ENCODE peak calls at places on chromosomes 7 and 10, in ten cellular contexts. U is K562, M is HepG2, W is A549, K is GM12878, H is sigmoid colon, R is esophagus muscularis mucosa, X is SK-N-SH, O is H1, T is ovary. Q is an unnamed sample.

GRCh38 chr10:12350167-12350872 is 973 bp downstream of the CAMK1D start:
- DNase-seq in K (no peak), M (peak; percentile 29), W (peak; percentile 51), H (peak; percentile 72), X (peak; percentile 62), U (no peak), R (no peak), T (no peak), O (no peak), Q (peak; percentile 90)

GRCh38 chr7:158083526-158084310 is 503.9 kb downstream of the PTPRN2 start:
- DNase-seq in U (no peak), K (no peak), M (no peak), R (no peak), T (no peak), O (no peak), H (peak; percentile 40), X (no peak), W (no peak), Q (no peak)

GRCh38 chr7:67813621-67814292 is 817.1 kb downstream of the TYW1 start:
- DNase-seq in H (no peak), R (no peak), O (no peak), U (no peak), X (no peak), W (no peak), K (no peak), M (no peak), T (no peak), Q (no peak)

GRCh38 chr10:2494386-2494785 is 573.0 kb upstream of the PFKP start:
- DNase-seq in H (no peak), U (no peak), W (no peak), R (no peak), O (no peak), M (no peak), K (no peak), X (no peak), T (no peak), Q (no peak)

GRCh38 chr7:8217200-8218068 is 44.5 kb downstream of the ICA1 start:
- DNase-seq in R (no peak), M (peak; percentile 51), W (peak; percentile 39), T (no peak), O (no peak), U (peak; percentile 40), X (peak; percentile 28), H (no peak), K (peak; percentile 43), Q (no peak)

GRCh38 chr10:33345236-33345635 is 10.8 kb upstream of the NRP1 start:
- DNase-seq in T (no peak), X (peak; percentile 39), K (no peak), H (no peak), U (no peak), W (no peak), R (no peak), M (no peak), O (no peak), Q (no peak)

GRCh38 chr10:71713135-71714040 is 6.2 kb downstream of the C10orf105 start:
- DNase-seq in X (no peak), O (no peak), T (peak; percentile 92), R (peak; percentile 97), M (no peak), H (peak; percentile 96), U (peak; percentile 63), W (no peak), K (no peak), Q (peak; percentile 74)

GRCh38 chr10:29714096-29714874 is 79.5 kb upstream of the SVIL start:
- DNase-seq in U (no peak), X (no peak), M (no peak), O (no peak), H (no peak), R (no peak), W (peak; percentile 63), T (no peak), K (no peak), Q (no peak)

GRCh38 chr7:43626695-43627094 is 43.8 kb downstream of the STK17A start:
- DNase-seq in O (no peak), U (no peak), R (no peak), H (no peak), M (no peak), W (no peak), T (no peak), K (no peak), X (no peak), Q (no peak)

GRCh38 chr7:43625453-43625852 is 42.5 kb downstream of the STK17A start:
- DNase-seq in W (no peak), K (no peak), M (no peak), H (no peak), U (no peak), O (no peak), R (no peak), T (no peak), X (no peak), Q (no peak)

GRCh38 chr7:43629857-43630256 is 46.9 kb downstream of the STK17A start:
- DNase-seq in K (no peak), M (no peak), R (no peak), T (no peak), W (no peak), X (no peak), U (no peak), H (no peak), O (no peak), Q (no peak)

GRCh38 chr7:43628431-43628830 is 45.5 kb downstream of the STK17A start:
- DNase-seq in U (no peak), K (no peak), H (no peak), M (no peak), R (no peak), O (no peak), W (no peak), X (no peak), T (no peak), Q (no peak)

GRCh38 chr7:43625977-43626376 is 43.1 kb downstream of the STK17A start:
- DNase-seq in U (no peak), R (no peak), K (no peak), M (no peak), W (no peak), H (no peak), X (no peak), O (no peak), T (no peak), Q (no peak)
- TF ChIP-seq EP300 in U (no peak), R (no peak), K (no peak), M (no peak), W (no peak), H (no peak), X (no peak), O (no peak), T (no peak), Q (no peak)

GRCh38 chr10:50604049-50604640 is 19.6 kb downstream of the SGMS1 start:
- DNase-seq in K (no peak), R (no peak), T (no peak), W (no peak), O (no peak), X (no peak), H (no peak), U (no peak), M (no peak), Q (no peak)

GRCh38 chr10:50610364-50610763 is 13.4 kb downstream of the SGMS1 start:
- DNase-seq in M (no peak), O (no peak), X (no peak), H (peak; percentile 82), R (no peak), U (no peak), K (no peak), T (no peak), W (no peak), Q (peak; percentile 25)

GRCh38 chr10:50605280-50606270 is 18.2 kb downstream of the SGMS1 start:
- DNase-seq in X (no peak), R (no peak), T (peak; percentile 46), K (no peak), W (peak; percentile 24), O (no peak), U (no peak), M (peak; percentile 75), H (peak; percentile 81), Q (peak; percentile 75)

GRCh38 chr10:50604823-50605222 is 18.9 kb downstream of the SGMS1 start:
- DNase-seq in U (no peak), K (no peak), M (no peak), W (no peak), T (no peak), O (no peak), H (no peak), R (no peak), X (no peak), Q (no peak)

DNA sequence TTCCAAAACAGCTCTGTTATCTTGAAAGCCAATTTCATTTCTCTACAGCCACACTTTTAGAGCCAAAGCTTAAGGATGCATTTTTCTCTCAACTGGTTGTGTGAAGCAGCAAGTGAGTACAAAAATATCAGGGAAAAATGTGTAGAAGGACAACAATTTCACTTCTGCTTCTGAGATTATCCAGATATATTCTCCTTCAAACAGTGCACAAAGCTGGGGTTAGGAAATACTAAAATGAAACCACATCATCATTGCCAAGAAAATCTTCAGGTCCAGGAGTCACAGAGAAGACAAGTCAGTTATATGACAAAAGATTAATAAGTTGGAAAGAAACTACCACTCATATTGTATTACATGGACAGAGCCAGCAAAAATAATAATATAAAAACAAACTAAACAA is 16.2 kb downstream of the SGMS1 start:
- DNase-seq in W (no peak), X (no peak), O (no peak), T (no peak), M (no peak), U (no peak), K (no peak), H (no peak), R (no peak), Q (no peak)
- H3K4me1 ChIP-seq in W (peaks cover 59% of the 10 kb centered on the region), X (peaks cover 26% of the 10 kb centered on the region), O (no peaks in the 10 kb centered on the region), T (peaks cover 30% of the 10 kb centered on the region), M (peaks cover 59% of the 10 kb centered on the region), U (peaks cover 51% of the 10 kb centered on the region), K (peaks cover 21% of the 10 kb centered on the region), H (peaks cover 57% of the 10 kb centered on the region), R (peaks cover 94% of the 10 kb centered on the region), Q (peaks cover 57% of the 10 kb centered on the region)

DNA sequence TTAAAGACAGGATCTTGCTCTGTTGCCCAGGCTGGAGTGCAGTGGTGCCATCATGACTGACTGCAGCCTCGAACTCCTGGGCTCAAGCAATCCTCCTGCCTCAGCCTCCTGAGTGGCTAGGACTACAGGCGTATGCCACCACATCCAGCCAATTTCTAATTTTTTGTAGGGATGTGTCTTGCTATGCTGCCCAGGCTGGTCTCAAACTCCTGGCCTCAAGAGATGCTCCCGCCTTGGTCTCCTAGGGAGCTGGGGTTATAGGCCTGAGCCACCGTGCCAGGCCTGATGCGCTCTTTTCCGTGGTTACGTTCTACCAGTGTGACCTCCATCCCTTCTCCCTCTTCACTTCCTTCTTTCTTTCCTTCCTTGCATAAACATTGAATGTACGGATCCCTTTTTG is 34.2 kb upstream of the IL15RA start:
- DNase-seq in M (no peak), H (no peak), R (no peak), X (no peak), T (no peak), O (no peak), W (no peak), U (no peak), K (no peak), Q (no peak)
- TF ChIP-seq EP300 in M (no peak), H (no peak), R (no peak), X (no peak), T (no peak), O (no peak), W (no peak), U (no peak), K (no peak), Q (no peak)

GRCh38 chr10:124697837-124698559 is 46.2 kb downstream of the FAM53B start:
- DNase-seq in K (no peak), X (no peak), T (no peak), H (no peak), R (no peak), O (no peak), M (no peak), U (no peak), W (peak; percentile 24), Q (no peak)

GRCh38 chr10:124701038-124701365 is 43.2 kb downstream of the FAM53B start:
- DNase-seq in M (no peak), X (no peak), U (no peak), K (no peak), R (no peak), O (no peak), W (no peak), H (no peak), T (no peak), Q (no peak)

GRCh38 chr10:124700293-124701037 is 43.7 kb downstream of the FAM53B start:
- DNase-seq in K (no peak), M (no peak), X (no peak), R (no peak), U (no peak), W (no peak), H (no peak), T (no peak), O (no peak), Q (no peak)

GRCh38 chr10:124698560-124699470 is 45.4 kb downstream of the FAM53B start:
- DNase-seq in U (no peak), T (no peak), X (no peak), R (no peak), K (no peak), O (no peak), W (no peak), M (no peak), H (no peak), Q (no peak)

GRCh38 chr10:124699471-124700292 is 44.5 kb downstream of the FAM53B start:
- DNase-seq in X (no peak), U (no peak), H (no peak), O (no peak), R (no peak), T (no peak), W (no peak), K (no peak), M (no peak), Q (no peak)
- H3K4me1 ChIP-seq in X (peaks cover 52% of the 10 kb centered on the region), U (peaks cover 15% of the 10 kb centered on the region), H (peaks cover 67% of the 10 kb centered on the region), O (peaks cover 4% of the 10 kb centered on the region), R (peaks cover 81% of the 10 kb centered on the region), T (peaks cover 60% of the 10 kb centered on the region), W (no peaks in the 10 kb centered on the region), K (peaks cover 64% of the 10 kb centered on the region), M (no peaks in the 10 kb centered on the region), Q (peaks cover 61% of the 10 kb centered on the region)

Q was measured in upper lobe of left lung.